ENCODE peak calls at places on chromosome X, in ten cellular contexts. X, F, J, Y, P, N, R, S, M and H are unnamed samples.

GRCh38 chrX:120559799-120560198 is 963 bp downstream of the CUL4B start:
- DNase-seq in X (no peak), F (no peak), J (no peak), Y (no peak), P (no peak), N (no peak), R (peak; percentile 1), S (no peak), M (no peak), H (no peak)

GRCh38 chrX:2539586-2539985 is 38.8 kb upstream of the DHRSX start:
- DNase-seq in X (no peak), F (no peak), J (no peak), Y (no peak), P (no peak), N (no peak), R (no peak), S (no peak), M (no peak), H (no peak)

GRCh38 chrX:107029752-107030151 is 29.7 kb upstream of the MORC4 start:
- DNase-seq in X (no peak), F (no peak), J (no peak), Y (no peak), P (no peak), N (no peak), R (no peak), S (no peak), M (no peak), H (no peak)

GRCh38 chrX:47843363-47843762 is 6.7 kb downstream of the ZNF81 start:
- DNase-seq in X (no peak), F (no peak), J (no peak), Y (no peak), P (no peak), N (no peak), R (no peak), S (no peak), M (no peak), H (no peak)

GRCh38 chrX:78029663-78030062 is 60.2 kb upstream of the PGAM4 start:
- DNase-seq in X (peak; percentile 15), F (no peak), J (peak; percentile 64), Y (peak; percentile 38), P (no peak), N (peak; percentile 56), R (peak; percentile 0), S (peak; percentile 32), M (peak; percentile 41), H (no peak)

GRCh38 chrX:20545538-20545937 is 278.8 kb upstream of the RPS6KA3 start:
- DNase-seq in X (no peak), F (no peak), J (peak; percentile 6), Y (no peak), P (no peak), N (no peak), R (no peak), S (no peak), M (no peak), H (no peak)

GRCh38 chrX:70253377-70254062 is 6.5 kb downstream of the P2RY4 start:
- DNase-seq in X (no peak), F (no peak), J (no peak), Y (no peak), P (no peak), N (no peak), R (peak; percentile 36), S (no peak), M (no peak), H (no peak)

GRCh38 chrX:125402807-125403206 is 83.1 kb downstream of the TEX13C start:
- DNase-seq in X (no peak), F (no peak), J (no peak), Y (no peak), P (no peak), N (no peak), R (no peak), S (no peak), M (no peak), H (no peak)

GRCh38 chrX:18638397-18638796 is 33.5 kb downstream of the RS1 start:
- DNase-seq in X (no peak), F (no peak), J (no peak), Y (no peak), P (no peak), N (no peak), R (no peak), S (no peak), M (no peak), H (no peak)

GRCh38 chrX:34379891-34380290 is 247.8 kb upstream of the FAM47A start:
- DNase-seq in X (no peak), F (no peak), J (peak; percentile 51), Y (no peak), P (no peak), N (no peak), R (no peak), S (no peak), M (no peak), H (no peak)

GRCh38 chrX:10022580-10023245 is 55.6 kb downstream of the CLDN34 start:
- DNase-seq in X (peak; percentile 51), F (no peak), J (no peak), Y (no peak), P (no peak), N (no peak), R (no peak), S (no peak), M (no peak), H (no peak)

GRCh38 chrX:16319929-16320328 is 152.6 kb downstream of the MAGEB17 start:
- DNase-seq in X (no peak), F (no peak), J (no peak), Y (no peak), P (no peak), N (no peak), R (no peak), S (no peak), M (no peak), H (no peak)

GRCh38 chrX:37320541-37321203 is 28.5 kb upstream of the PRRG1 start:
- DNase-seq in X (no peak), F (no peak), J (no peak), Y (no peak), P (no peak), N (no peak), R (no peak), S (no peak), M (no peak), H (no peak)

GRCh38 chrX:47662144-47662657 is 3.2 kb upstream of the UXT start:
- DNase-seq in X (no peak), F (no peak), J (peak; percentile 71), Y (no peak), P (no peak), N (peak; percentile 14), R (no peak), S (no peak), M (peak; percentile 55), H (peak; percentile 50)

GRCh38 chrX:11244641-11245040 is 48.6 kb upstream of the AMELX start:
- DNase-seq in X (no peak), F (no peak), J (peak; percentile 72), Y (no peak), P (no peak), N (no peak), R (no peak), S (no peak), M (no peak), H (no peak)

GRCh38 chrX:153935326-153935851 is 552 bp upstream of the NAA10 start:
- DNase-seq in X (no peak), F (no peak), J (no peak), Y (no peak), P (no peak), N (no peak), R (no peak), S (no peak), M (no peak), H (peak; percentile 61)

GRCh38 chrX:24790166-24790565 is 96.4 kb downstream of the POLA1 start:
- DNase-seq in X (no peak), F (no peak), J (no peak), Y (no peak), P (no peak), N (no peak), R (no peak), S (no peak), M (no peak), H (no peak)

GRCh38 chrX:50812995-50813842 is 775 bp downstream of the SHROOM4 start:
- DNase-seq in X (no peak), F (no peak), J (peak; percentile 64), Y (peak; percentile 39), P (no peak), N (no peak), R (no peak), S (no peak), M (peak; percentile 30), H (no peak)

GRCh38 chrX:42119076-42119475 is 195.7 kb upstream of the CASK start:
- DNase-seq in X (no peak), F (no peak), J (peak; percentile 67), Y (no peak), P (no peak), N (peak; percentile 1), R (peak; percentile 28), S (no peak), M (no peak), H (no peak)

GRCh38 chrX:113906168-113906567 is 677.7 kb upstream of the HTR2C start:
- DNase-seq in X (no peak), F (no peak), J (peak; percentile 1), Y (peak; percentile 27), P (no peak), N (peak; percentile 0), R (no peak), S (no peak), M (no peak), H (no peak)

GRCh38 chrX:799808-800207 is 169.2 kb downstream of the SHOX start:
- DNase-seq in X (no peak), F (no peak), J (no peak), Y (no peak), P (no peak), N (no peak), R (no peak), S (no peak), M (no peak), H (no peak)